ENCODE peak calls at places on chromosomes 11 and 22, in seven cellular contexts. One of them, this sample, is unnamed.

GRCh38 chr11:16133867-16134266 is 222.5 kb downstream of the SOX6 start:
- DNase-seq in IMR-90: no peak
- DNase-seq in fibroblast of lung: no peak
- DNase-seq in K562: no peak
- DNase-seq in thoracic aorta: no peak
- DNase-seq in neural progenitor cell: no peak
- DNase-seq in HL-60: no peak
- DNase-seq in this sample: no peak

GRCh38 chr11:86802601-86803051 is 2.3 kb downstream of the PRSS23 start:
- DNase-seq in IMR-90: peak; percentile 57
- DNase-seq in fibroblast of lung: peak; percentile 66
- DNase-seq in K562: peak; percentile 43
- DNase-seq in thoracic aorta: no peak
- DNase-seq in neural progenitor cell: peak; percentile 77
- DNase-seq in HL-60: peak; percentile 10
- DNase-seq in this sample: no peak

GRCh38 chr11:78667462-78667861 is 92.8 kb upstream of the NARS2 start:
- DNase-seq in IMR-90: no peak
- DNase-seq in fibroblast of lung: no peak
- DNase-seq in K562: no peak
- DNase-seq in thoracic aorta: no peak
- DNase-seq in neural progenitor cell: no peak
- DNase-seq in HL-60: no peak
- DNase-seq in this sample: no peak

GRCh38 chr11:15918212-15918611 is 438.1 kb downstream of the SOX6 start:
- DNase-seq in IMR-90: no peak
- DNase-seq in fibroblast of lung: no peak
- DNase-seq in K562: no peak
- DNase-seq in thoracic aorta: no peak
- DNase-seq in neural progenitor cell: peak; percentile 20
- DNase-seq in HL-60: no peak
- DNase-seq in this sample: no peak

GRCh38 chr11:1832989-1833365 is 1.8 kb upstream of the SYT8 start:
- DNase-seq in IMR-90: no peak
- DNase-seq in fibroblast of lung: no peak
- DNase-seq in K562: no peak
- DNase-seq in thoracic aorta: no peak
- DNase-seq in neural progenitor cell: peak; percentile 47
- DNase-seq in HL-60: no peak
- DNase-seq in this sample: no peak

GRCh38 chr22:44005524-44005923 is 18.6 kb upstream of the PARVB start:
- DNase-seq in IMR-90: no peak
- DNase-seq in fibroblast of lung: no peak
- DNase-seq in K562: peak; percentile 24
- DNase-seq in thoracic aorta: no peak
- DNase-seq in neural progenitor cell: no peak
- DNase-seq in HL-60: peak; percentile 88
- DNase-seq in this sample: no peak

GRCh38 chr11:29124436-29124835 is 892.4 kb downstream of the KCNA4 start:
- DNase-seq in IMR-90: no peak
- DNase-seq in fibroblast of lung: no peak
- DNase-seq in K562: no peak
- DNase-seq in thoracic aorta: no peak
- DNase-seq in neural progenitor cell: peak; percentile 18
- DNase-seq in HL-60: no peak
- DNase-seq in this sample: no peak

GRCh38 chr11:7512525-7513209 is 1.1 kb upstream of the PPFIBP2 start:
- DNase-seq in IMR-90: no peak
- DNase-seq in fibroblast of lung: peak; percentile 49
- DNase-seq in K562: peak; percentile 10
- DNase-seq in thoracic aorta: peak; percentile 40
- DNase-seq in neural progenitor cell: no peak
- DNase-seq in HL-60: peak; percentile 77
- DNase-seq in this sample: no peak

GRCh38 chr11:118646393-118646792 is 33.1 kb downstream of the TREH start:
- DNase-seq in IMR-90: no peak
- DNase-seq in fibroblast of lung: no peak
- DNase-seq in K562: no peak
- DNase-seq in thoracic aorta: no peak
- DNase-seq in neural progenitor cell: no peak
- DNase-seq in HL-60: no peak
- DNase-seq in this sample: no peak

GRCh38 chr11:14376920-14377319 is 17.9 kb upstream of the RRAS2 start:
- DNase-seq in IMR-90: no peak
- DNase-seq in fibroblast of lung: no peak
- DNase-seq in K562: no peak
- DNase-seq in thoracic aorta: no peak
- DNase-seq in neural progenitor cell: no peak
- DNase-seq in HL-60: no peak
- DNase-seq in this sample: no peak

GRCh38 chr11:46370253-46370652 is 11.2 kb upstream of the MDK start:
- DNase-seq in IMR-90: no peak
- DNase-seq in fibroblast of lung: no peak
- DNase-seq in K562: no peak
- DNase-seq in thoracic aorta: no peak
- DNase-seq in neural progenitor cell: no peak
- DNase-seq in HL-60: no peak
- DNase-seq in this sample: no peak

GRCh38 chr11:107457205-107457557 is 444 bp downstream of the CWF19L2 start:
- DNase-seq in IMR-90: peak; percentile 1
- DNase-seq in fibroblast of lung: no peak
- DNase-seq in K562: peak; percentile 43
- DNase-seq in thoracic aorta: no peak
- DNase-seq in neural progenitor cell: peak; percentile 54
- DNase-seq in HL-60: peak; percentile 3
- DNase-seq in this sample: no peak

GRCh38 chr11:17432041-17432440 is 43.6 kb upstream of the KCNJ11 start:
- DNase-seq in IMR-90: no peak
- DNase-seq in fibroblast of lung: no peak
- DNase-seq in K562: no peak
- DNase-seq in thoracic aorta: no peak
- DNase-seq in neural progenitor cell: no peak
- DNase-seq in HL-60: no peak
- DNase-seq in this sample: no peak

GRCh38 chr22:23305922-23306374 is 125.6 kb downstream of the BCR start:
- DNase-seq in IMR-90: peak; percentile 81
- DNase-seq in fibroblast of lung: peak; percentile 93
- DNase-seq in K562: no peak
- DNase-seq in thoracic aorta: peak; percentile 43
- DNase-seq in neural progenitor cell: no peak
- DNase-seq in HL-60: no peak
- DNase-seq in this sample: no peak

GRCh38 chr11:7833527-7833926 is 36.8 kb upstream of the OR5P2 start:
- DNase-seq in IMR-90: no peak
- DNase-seq in fibroblast of lung: no peak
- DNase-seq in K562: no peak
- DNase-seq in thoracic aorta: no peak
- DNase-seq in neural progenitor cell: no peak
- DNase-seq in HL-60: no peak
- DNase-seq in this sample: no peak

GRCh38 chr11:60485987-60486386 is 6.6 kb upstream of the MS4A12 start:
- DNase-seq in IMR-90: no peak
- DNase-seq in fibroblast of lung: no peak
- DNase-seq in K562: peak; percentile 64
- DNase-seq in thoracic aorta: no peak
- DNase-seq in neural progenitor cell: peak; percentile 70
- DNase-seq in HL-60: peak; percentile 55
- DNase-seq in this sample: no peak

GRCh38 chr11:35366798-35367197 is 52.6 kb downstream of the SLC1A2 start:
- DNase-seq in IMR-90: no peak
- DNase-seq in fibroblast of lung: no peak
- DNase-seq in K562: no peak
- DNase-seq in thoracic aorta: no peak
- DNase-seq in neural progenitor cell: no peak
- DNase-seq in HL-60: no peak
- DNase-seq in this sample: no peak

DNA sequence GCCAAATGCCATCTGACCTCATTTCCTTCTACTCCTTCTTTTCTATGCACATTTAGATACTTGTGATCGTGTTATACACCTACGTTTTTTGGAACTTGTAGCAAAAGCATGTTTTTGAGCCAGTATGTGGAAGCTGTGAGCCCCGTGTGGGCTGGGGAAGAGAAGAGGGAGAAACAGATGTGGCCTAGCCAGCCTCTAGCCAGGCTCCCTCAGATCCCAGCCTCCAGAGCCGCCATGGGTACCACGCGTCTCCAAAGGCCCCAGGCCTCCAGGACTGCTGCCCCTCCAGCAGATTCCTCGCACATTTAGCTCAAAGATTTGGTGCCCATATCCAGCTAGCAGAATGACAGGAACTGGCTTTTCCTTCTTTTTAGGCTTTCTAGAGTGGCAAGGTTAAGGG is 17.0 kb upstream of the TLCD5 start:
- DNase-seq in IMR-90: no peak
- DNase-seq in fibroblast of lung: no peak
- DNase-seq in K562: no peak
- DNase-seq in thoracic aorta: no peak
- DNase-seq in neural progenitor cell: no peak
- DNase-seq in HL-60: no peak
- DNase-seq in this sample: no peak
- H3K4me3 ChIP-seq in IMR-90: no peak overlapping the region
- H3K4me3 ChIP-seq in fibroblast of lung: no peak overlapping the region
- H3K4me3 ChIP-seq in K562: no peak overlapping the region
- H3K4me3 ChIP-seq in thoracic aorta: no peak overlapping the region
- H3K4me3 ChIP-seq in neural progenitor cell: no peak overlapping the region
- H3K4me3 ChIP-seq in HL-60: no peak overlapping the region
- H3K4me3 ChIP-seq in this sample: no peak overlapping the region

DNA sequence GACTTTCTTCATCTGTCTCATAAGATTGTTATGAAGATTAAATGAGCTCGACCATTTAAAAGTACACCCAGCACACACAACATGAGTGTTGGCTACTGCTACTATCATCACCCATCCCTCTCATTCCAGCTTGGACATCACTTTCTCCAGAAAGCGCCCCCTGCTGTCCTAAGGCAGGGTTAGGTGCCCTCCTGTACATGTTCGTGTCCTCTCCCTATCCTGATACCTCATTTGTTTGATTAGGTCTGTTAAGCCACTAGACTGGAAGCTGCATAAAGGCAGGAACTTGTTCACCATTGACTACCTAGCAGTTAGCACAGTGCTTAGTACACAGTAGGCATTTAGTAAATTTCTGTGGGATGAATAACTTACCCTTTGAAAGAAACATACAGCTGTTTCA is 85.5 kb downstream of the ENTHD1 start:
- DNase-seq in IMR-90: peak; percentile 6
- DNase-seq in fibroblast of lung: peak; percentile 11
- DNase-seq in K562: peak; percentile 42
- DNase-seq in thoracic aorta: no peak
- DNase-seq in neural progenitor cell: peak; percentile 58
- DNase-seq in HL-60: peak; percentile 11
- DNase-seq in this sample: no peak
- TF ChIP-seq CTCF in IMR-90: peak; percentile 39
- TF ChIP-seq CTCF in fibroblast of lung: peak; percentile 37
- TF ChIP-seq CTCF in K562: peak; percentile 26
- TF ChIP-seq CTCF in thoracic aorta: no peak
- TF ChIP-seq CTCF in neural progenitor cell: peak; percentile 55
- TF ChIP-seq CTCF in HL-60: peak; percentile 49
- TF ChIP-seq CTCF in this sample: peak; percentile 47

GRCh38 chr11:73243093-73243485 is 25.0 kb downstream of the P2RY2 start:
- DNase-seq in IMR-90: no peak
- DNase-seq in fibroblast of lung: no peak
- DNase-seq in K562: no peak
- DNase-seq in thoracic aorta: no peak
- DNase-seq in neural progenitor cell: no peak
- DNase-seq in HL-60: no peak
- DNase-seq in this sample: no peak
- H3K27ac ChIP-seq in IMR-90: no peak overlapping the region
- H3K27ac ChIP-seq in fibroblast of lung: no peak overlapping the region
- H3K27ac ChIP-seq in K562: no peak overlapping the region
- H3K27ac ChIP-seq in thoracic aorta: no peak overlapping the region
- H3K27ac ChIP-seq in neural progenitor cell: no peak overlapping the region
- H3K27ac ChIP-seq in HL-60: no peak overlapping the region
- H3K27ac ChIP-seq in this sample: no peak overlapping the region

GRCh38 chr22:30205281-30206115 is 41.1 kb downstream of the LIF start:
- DNase-seq in IMR-90: peak; percentile 100
- DNase-seq in fibroblast of lung: peak; percentile 98
- DNase-seq in K562: peak; percentile 34
- DNase-seq in thoracic aorta: no peak
- DNase-seq in neural progenitor cell: no peak
- DNase-seq in HL-60: peak; percentile 58
- DNase-seq in this sample: peak; percentile 98
- H3K4me3 ChIP-seq in IMR-90: no peak overlapping the region
- H3K4me3 ChIP-seq in fibroblast of lung: no peak overlapping the region
- H3K4me3 ChIP-seq in K562: no peak overlapping the region
- H3K4me3 ChIP-seq in thoracic aorta: no peak overlapping the region
- H3K4me3 ChIP-seq in neural progenitor cell: no peak overlapping the region
- H3K4me3 ChIP-seq in HL-60: no peak overlapping the region
- H3K4me3 ChIP-seq in this sample: no peak overlapping the region

GRCh38 chr22:19898831-19899567 is 42.6 kb upstream of the COMT start:
- DNase-seq in IMR-90: no peak
- DNase-seq in fibroblast of lung: no peak
- DNase-seq in K562: no peak
- DNase-seq in thoracic aorta: no peak
- DNase-seq in neural progenitor cell: no peak
- DNase-seq in HL-60: no peak
- DNase-seq in this sample: no peak
- TF ChIP-seq CTCF in IMR-90: no peak
- TF ChIP-seq CTCF in fibroblast of lung: no peak
- TF ChIP-seq CTCF in K562: no peak
- TF ChIP-seq CTCF in thoracic aorta: no peak
- TF ChIP-seq CTCF in neural progenitor cell: no peak
- TF ChIP-seq CTCF in HL-60: no peak
- TF ChIP-seq CTCF in this sample: no peak

GRCh38 chr22:17978027-17978426 is 46.3 kb downstream of the MICAL3 start:
- DNase-seq in IMR-90: no peak
- DNase-seq in fibroblast of lung: no peak
- DNase-seq in K562: no peak
- DNase-seq in thoracic aorta: no peak
- DNase-seq in neural progenitor cell: no peak
- DNase-seq in HL-60: no peak
- DNase-seq in this sample: no peak

GRCh38 chr22:17980638-17981051 is 43.7 kb downstream of the MICAL3 start:
- DNase-seq in IMR-90: peak; percentile 48
- DNase-seq in fibroblast of lung: peak; percentile 47
- DNase-seq in K562: peak; percentile 96
- DNase-seq in thoracic aorta: no peak
- DNase-seq in neural progenitor cell: peak; percentile 27
- DNase-seq in HL-60: peak; percentile 79
- DNase-seq in this sample: no peak

GRCh38 chr22:17981497-17981896 is 42.9 kb downstream of the MICAL3 start:
- DNase-seq in IMR-90: no peak
- DNase-seq in fibroblast of lung: no peak
- DNase-seq in K562: no peak
- DNase-seq in thoracic aorta: no peak
- DNase-seq in neural progenitor cell: no peak
- DNase-seq in HL-60: no peak
- DNase-seq in this sample: no peak

GRCh38 chr22:17982572-17983141 is 41.7 kb downstream of the MICAL3 start:
- DNase-seq in IMR-90: no peak
- DNase-seq in fibroblast of lung: no peak
- DNase-seq in K562: no peak
- DNase-seq in thoracic aorta: no peak
- DNase-seq in neural progenitor cell: no peak
- DNase-seq in HL-60: no peak
- DNase-seq in this sample: no peak

DNA sequence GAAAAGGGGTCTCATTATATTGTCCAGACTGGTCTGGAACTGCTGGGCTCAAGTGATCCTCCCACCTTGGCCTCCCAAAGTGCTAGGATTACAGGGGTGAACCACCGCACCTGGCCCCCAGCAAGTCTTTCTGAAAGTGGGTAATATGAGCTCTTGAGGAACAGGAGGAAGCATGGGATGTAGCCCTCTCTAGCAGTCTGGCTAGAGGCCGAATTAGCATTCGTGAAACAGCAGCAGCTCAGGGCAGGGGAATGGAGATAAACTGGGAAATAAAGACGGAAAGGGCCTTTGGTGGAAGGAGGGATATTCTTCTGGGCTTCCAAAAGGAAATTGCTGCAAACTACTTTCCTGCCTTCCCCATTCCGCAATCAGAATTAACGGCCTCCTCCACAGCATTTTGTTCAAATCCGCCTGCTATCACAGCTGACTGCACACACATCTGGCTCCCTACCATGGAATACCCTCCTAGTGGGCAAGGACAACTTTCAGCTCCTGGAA is 44.3 kb downstream of the MICAL3 start:
- DNase-seq in IMR-90: no peak
- DNase-seq in fibroblast of lung: no peak
- DNase-seq in K562: no peak
- DNase-seq in thoracic aorta: no peak
- DNase-seq in neural progenitor cell: no peak
- DNase-seq in HL-60: no peak
- DNase-seq in this sample: no peak
- H3K27ac ChIP-seq in IMR-90: no peak overlapping the region
- H3K27ac ChIP-seq in fibroblast of lung: no peak overlapping the region
- H3K27ac ChIP-seq in K562: peak overlapping the region; percentile 44
- H3K27ac ChIP-seq in thoracic aorta: no peak overlapping the region
- H3K27ac ChIP-seq in neural progenitor cell: no peak overlapping the region
- H3K27ac ChIP-seq in HL-60: no peak overlapping the region
- H3K27ac ChIP-seq in this sample: no peak overlapping the region